ENCODE peak calls at places on chromosomes 7 and 10, in eight cellular contexts. R is activated B cell treated with CpG ODN at 0.5 μM for 24 hours; F is AG04450; Q is cardiac muscle cell; K is lower lobe of right lung; V is activated CD8-positive, alpha-beta T cell treated with anti-CD3 and anti-CD28 coated beads for 36 hours; A is right lobe of liver; X is foreskin fibroblast. Z is an unnamed sample.

GRCh38 chr10:125159932-125160855 is at the start of gene CTBP2:
- DNase-seq in R (no peak), F (no peak), Q (peak; percentile 72), K (peak; percentile 66), V (no peak), A (no peak), X (peak; percentile 50), Z (no peak)

GRCh38 chr10:117698809-117699208 is 156.3 kb downstream of the EMX2 start:
- DNase-seq in R (no peak), F (no peak), Q (no peak), K (no peak), V (no peak), A (no peak), X (no peak), Z (no peak)

GRCh38 chr7:18347170-18347569 is 148.4 kb upstream of the HDAC9 start:
- DNase-seq in R (no peak), F (no peak), Q (no peak), K (no peak), V (no peak), A (no peak), X (no peak), Z (no peak)

GRCh38 chr7:3649250-3649649 is 348.2 kb downstream of the SDK1 start:
- DNase-seq in R (no peak), F (no peak), Q (no peak), K (no peak), V (no peak), A (no peak), X (no peak), Z (no peak)

GRCh38 chr7:99090811-99091582 is 52.9 kb downstream of the SMURF1 start:
- DNase-seq in R (no peak), F (no peak), Q (peak; percentile 42), K (no peak), V (no peak), A (no peak), X (peak; percentile 29), Z (no peak)

GRCh38 chr7:44044315-44045225 is at the start of gene DBNL:
- DNase-seq in R (peak; percentile 92), F (peak; percentile 32), Q (peak; percentile 94), K (peak; percentile 98), V (peak; percentile 94), A (peak; percentile 98), X (peak; percentile 83), Z (peak; percentile 92)

GRCh38 chr10:62467509-62467908 is 93.3 kb downstream of the ZNF365 start:
- DNase-seq in R (no peak), F (no peak), Q (no peak), K (no peak), V (no peak), A (no peak), X (peak; percentile 29), Z (no peak)

GRCh38 chr10:113058175-113058961 is 108.3 kb downstream of the TCF7L2 start:
- DNase-seq in R (no peak), F (peak; percentile 56), Q (peak; percentile 75), K (no peak), V (no peak), A (no peak), X (peak; percentile 73), Z (no peak)

GRCh38 chr10:5396545-5396944 is 8.1 kb downstream of the TUBAL3 start:
- DNase-seq in R (no peak), F (no peak), Q (no peak), K (no peak), V (no peak), A (no peak), X (no peak), Z (no peak)

GRCh38 chr10:93593254-93593653 is 7.8 kb downstream of the RBP4 start:
- DNase-seq in R (no peak), F (no peak), Q (no peak), K (no peak), V (no peak), A (no peak), X (no peak), Z (no peak)

GRCh38 chr7:71491331-71491730 is 359.4 kb downstream of the GALNT17 start:
- DNase-seq in R (no peak), F (no peak), Q (no peak), K (no peak), V (no peak), A (no peak), X (no peak), Z (no peak)

GRCh38 chr7:71497233-71497946 is 365.4 kb downstream of the GALNT17 start:
- DNase-seq in R (no peak), F (no peak), Q (no peak), K (no peak), V (no peak), A (no peak), X (no peak), Z (no peak)

DNA sequence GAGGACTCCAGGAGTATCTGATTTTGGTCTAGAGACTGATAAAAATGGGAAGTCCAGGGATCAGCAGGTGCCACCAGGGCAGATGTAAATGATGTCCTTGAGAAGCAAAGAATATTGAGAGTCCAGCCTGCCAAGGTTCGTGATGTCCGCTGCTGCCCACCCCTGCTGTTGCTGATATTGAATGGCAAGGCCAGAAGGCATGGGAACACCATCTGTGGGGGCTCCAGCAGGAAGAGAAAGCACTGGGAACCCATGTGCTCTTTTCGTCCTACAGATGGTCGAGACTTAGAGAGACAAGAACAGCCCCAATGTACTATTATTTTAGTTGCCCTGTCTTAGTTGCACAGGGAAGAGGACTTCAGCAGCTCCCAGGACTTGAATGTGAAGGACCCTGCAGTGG is 363.9 kb downstream of the GALNT17 start:
- DNase-seq in R (no peak), F (no peak), Q (no peak), K (no peak), V (no peak), A (no peak), X (no peak), Z (no peak)
- TF ChIP-seq CTCF in R (no peak), F (no peak), Q (no peak), K (no peak), V (no peak), A (no peak), X (no peak), Z (no peak)

GRCh38 chr7:111858331-111858730 is 296.0 kb upstream of the IMMP2L start:
- DNase-seq in R (no peak), F (no peak), Q (no peak), K (no peak), V (no peak), A (no peak), X (no peak), Z (no peak)

GRCh38 chr7:111855161-111855841 is 293.0 kb upstream of the IMMP2L start:
- DNase-seq in R (no peak), F (peak; percentile 68), Q (peak; percentile 30), K (no peak), V (peak; percentile 16), A (no peak), X (peak; percentile 56), Z (no peak)

GRCh38 chr7:111852081-111852480 is 289.8 kb upstream of the IMMP2L start:
- DNase-seq in R (no peak), F (no peak), Q (no peak), K (no peak), V (no peak), A (no peak), X (no peak), Z (no peak)

GRCh38 chr7:111855842-111856227 is 293.5 kb upstream of the IMMP2L start:
- DNase-seq in R (no peak), F (no peak), Q (peak; percentile 27), K (no peak), V (no peak), A (no peak), X (no peak), Z (no peak)

GRCh38 chr7:111853231-111853990 is 291.1 kb upstream of the IMMP2L start:
- DNase-seq in R (no peak), F (no peak), Q (no peak), K (no peak), V (no peak), A (no peak), X (no peak), Z (no peak)
- TF ChIP-seq CTCF in R (no peak), F (peak; percentile 23), Q (peak; percentile 8), K (no peak), V (no peak), A (no peak), X (peak; percentile 34), Z (no peak)

DNA sequence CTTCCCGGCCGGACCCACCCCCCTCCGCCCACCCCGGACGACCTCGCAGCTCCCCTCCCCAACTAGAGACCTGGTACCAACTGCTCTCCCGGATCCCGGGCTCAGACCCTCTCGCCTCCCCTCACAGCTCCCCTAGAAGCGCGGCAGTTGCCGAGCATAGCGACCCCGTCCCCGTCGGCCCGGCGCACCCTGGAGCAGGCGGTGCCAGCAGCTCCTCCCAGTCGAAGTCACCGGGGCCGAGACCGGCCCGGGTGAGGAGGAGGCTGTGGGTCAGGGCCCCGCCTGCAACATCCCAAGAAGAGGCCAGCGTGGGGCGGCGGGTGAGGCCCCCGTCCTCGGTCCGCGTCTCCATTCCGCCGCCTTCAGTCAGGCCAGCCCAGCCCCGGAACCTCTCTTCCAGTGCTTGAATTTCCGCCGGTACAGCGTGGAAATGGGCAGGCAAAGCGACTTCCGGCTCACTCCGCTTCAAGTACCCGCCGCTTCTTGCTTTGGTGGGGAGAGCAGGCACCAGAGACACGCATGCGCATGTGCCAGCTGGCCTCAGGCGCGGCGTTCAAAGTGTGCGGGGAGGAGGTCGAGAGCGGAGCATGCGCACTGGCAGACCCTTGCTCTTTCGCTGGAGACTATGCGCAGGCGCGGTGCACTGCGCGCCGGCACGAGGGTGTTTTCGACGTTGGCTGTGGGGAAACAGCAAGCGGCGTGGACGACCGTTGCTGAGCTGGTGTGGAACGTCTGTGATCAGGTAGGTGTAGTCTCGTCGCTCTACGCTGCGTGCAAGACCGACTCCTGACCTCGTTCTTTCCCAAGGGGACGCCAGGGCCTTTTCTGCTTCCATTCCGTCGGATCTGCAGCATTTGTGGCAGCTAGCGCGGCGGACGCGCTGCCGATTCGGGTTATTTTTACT is at the start of gene C10orf88:
- DNase-seq in R (peak; percentile 94), F (peak; percentile 99), Q (peak; percentile 98), K (peak; percentile 98), V (peak; percentile 97), A (peak; percentile 98), X (peak; percentile 98), Z (peak; percentile 92)
- TF ChIP-seq CTCF in R (no peak), F (peak; percentile 5), Q (no peak), K (no peak), V (no peak), A (no peak), X (no peak), Z (no peak)

DNA sequence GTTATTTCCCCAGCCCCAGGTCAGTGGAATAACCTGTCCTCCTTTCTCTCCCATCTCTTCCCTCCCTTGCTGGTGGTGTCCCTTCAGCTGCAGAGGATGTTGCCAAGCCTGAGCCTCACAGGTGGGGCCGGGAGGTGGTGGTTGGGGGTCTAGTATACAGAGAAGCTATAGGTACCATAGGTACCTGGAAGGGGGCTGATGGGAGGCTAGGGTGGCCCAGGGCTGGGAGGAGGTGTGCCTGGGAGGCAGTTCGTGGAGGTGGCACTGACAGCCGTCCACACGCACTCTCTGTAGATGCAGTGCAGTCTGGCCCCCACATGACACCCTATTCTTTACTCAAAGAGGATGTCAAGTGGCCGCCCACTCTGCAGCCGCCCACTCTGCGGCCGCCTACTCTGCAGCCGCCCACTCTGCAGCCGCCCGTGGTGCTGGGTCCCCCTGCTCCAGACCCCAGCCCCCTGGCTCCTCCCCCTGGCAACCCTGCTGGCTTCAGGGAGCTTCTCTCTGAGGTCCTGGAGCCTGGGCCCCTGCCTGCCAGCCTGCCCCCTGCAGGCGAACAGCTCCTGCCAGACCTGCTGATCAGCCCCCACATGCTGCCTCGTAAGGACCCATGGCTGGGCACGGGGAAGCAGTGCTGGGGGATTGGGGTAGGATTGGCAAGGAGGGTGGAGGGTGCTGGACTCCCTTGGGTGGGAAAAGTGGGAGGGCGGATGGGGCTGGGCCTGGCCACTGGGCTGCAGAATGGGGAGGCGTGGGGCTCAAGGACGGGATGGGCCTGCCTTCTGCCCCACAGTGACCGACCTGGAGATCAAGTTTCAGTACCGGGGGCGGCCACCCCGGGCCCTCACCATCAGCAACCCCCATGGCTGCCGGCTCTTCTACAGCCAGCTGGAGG is 9.5 kb downstream of the IRF5 start:
- DNase-seq in R (no peak), F (no peak), Q (no peak), K (no peak), V (peak; percentile 27), A (no peak), X (no peak), Z (no peak)
- TF ChIP-seq CTCF in R (no peak), F (peak; percentile 3), Q (peak; percentile 17), K (no peak), V (peak; percentile 37), A (peak; percentile 18), X (no peak), Z (no peak)

Z was measured in natural killer cell.